ENCODE peak calls at places on chromosomes 7 and 10, in five cellular contexts. One of them, this sample, is unnamed.

GRCh38 chr10:28920091-28920490 is 242.8 kb downstream of the BAMBI start:
- DNase-seq in AG10803: no peak
- DNase-seq in cardiac fibroblast: no peak
- DNase-seq in transverse colon: no peak
- DNase-seq in GM06990: no peak
- DNase-seq in this sample: no peak

GRCh38 chr10:100155936-100156335 is 29.9 kb downstream of the ERLIN1 start:
- DNase-seq in transverse colon: no peak
- DNase-seq in GM06990: no peak
- DNase-seq in AG10803: no peak
- DNase-seq in cardiac fibroblast: no peak
- DNase-seq in this sample: no peak

GRCh38 chr10:15084502-15084922 is 4.1 kb downstream of the ACBD7 start:
- DNase-seq in GM06990: no peak
- DNase-seq in transverse colon: peak
- DNase-seq in cardiac fibroblast: peak
- DNase-seq in AG10803: peak
- DNase-seq in this sample: no peak

GRCh38 chr7:68547794-68548193 is 1050.5 kb upstream of the AUTS2 start:
- DNase-seq in cardiac fibroblast: no peak
- DNase-seq in AG10803: no peak
- DNase-seq in GM06990: no peak
- DNase-seq in transverse colon: no peak
- DNase-seq in this sample: no peak

GRCh38 chr7:43302773-43303172 is 190.3 kb downstream of the HECW1 start:
- DNase-seq in GM06990: no peak
- DNase-seq in cardiac fibroblast: no peak
- DNase-seq in AG10803: no peak
- DNase-seq in transverse colon: no peak
- DNase-seq in this sample: no peak

GRCh38 chr10:100739516-100740368 is 5.6 kb upstream of the PAX2 start:
- DNase-seq in transverse colon: no peak
- DNase-seq in AG10803: no peak
- DNase-seq in GM06990: no peak
- DNase-seq in cardiac fibroblast: no peak
- DNase-seq in this sample: no peak

GRCh38 chr10:37803269-37803668 is 54.1 kb downstream of the ZNF248 start:
- DNase-seq in transverse colon: no peak
- DNase-seq in AG10803: no peak
- DNase-seq in GM06990: no peak
- DNase-seq in cardiac fibroblast: no peak
- DNase-seq in this sample: no peak

GRCh38 chr10:66941491-66941890 is 15.7 kb downstream of the LRRTM3 start:
- DNase-seq in cardiac fibroblast: no peak
- DNase-seq in AG10803: no peak
- DNase-seq in GM06990: no peak
- DNase-seq in transverse colon: no peak
- DNase-seq in this sample: no peak

GRCh38 chr10:103192451-103193106 is 493 bp downstream of the NT5C2 start:
- DNase-seq in AG10803: peak
- DNase-seq in GM06990: peak
- DNase-seq in transverse colon: peak
- DNase-seq in cardiac fibroblast: peak
- DNase-seq in this sample: peak

GRCh38 chr10:104328916-104329710 is 9.2 kb downstream of the ITPRIP start:
- DNase-seq in AG10803: peak
- DNase-seq in cardiac fibroblast: peak
- DNase-seq in transverse colon: no peak
- DNase-seq in GM06990: peak
- DNase-seq in this sample: peak

GRCh38 chr7:137935849-137936508 is 65.9 kb downstream of the CREB3L2 start:
- DNase-seq in transverse colon: peak
- DNase-seq in GM06990: no peak
- DNase-seq in cardiac fibroblast: no peak
- DNase-seq in AG10803: no peak
- DNase-seq in this sample: no peak

GRCh38 chr7:85750454-85750949 is 563.6 kb upstream of the SEMA3D start:
- DNase-seq in transverse colon: no peak
- DNase-seq in GM06990: peak
- DNase-seq in AG10803: peak
- DNase-seq in cardiac fibroblast: peak
- DNase-seq in this sample: peak

GRCh38 chr10:98225000-98225399 is 43.0 kb downstream of the LOXL4 start:
- DNase-seq in transverse colon: no peak
- DNase-seq in AG10803: no peak
- DNase-seq in cardiac fibroblast: peak
- DNase-seq in GM06990: no peak
- DNase-seq in this sample: no peak

GRCh38 chr7:48455363-48455762 is 284.1 kb downstream of the ABCA13 start:
- DNase-seq in cardiac fibroblast: no peak
- DNase-seq in AG10803: no peak
- DNase-seq in GM06990: no peak
- DNase-seq in transverse colon: no peak
- DNase-seq in this sample: no peak

GRCh38 chr7:156747718-156748117 is 107.1 kb downstream of the RNF32 start:
- DNase-seq in AG10803: no peak
- DNase-seq in transverse colon: no peak
- DNase-seq in GM06990: no peak
- DNase-seq in cardiac fibroblast: no peak
- DNase-seq in this sample: no peak

GRCh38 chr7:9890092-9890491 is 1083.6 kb upstream of the PHF14 start:
- DNase-seq in cardiac fibroblast: no peak
- DNase-seq in transverse colon: no peak
- DNase-seq in AG10803: no peak
- DNase-seq in GM06990: no peak
- DNase-seq in this sample: no peak

GRCh38 chr7:48161407-48162125 is 9.7 kb upstream of the ABCA13 start:
- DNase-seq in cardiac fibroblast: no peak
- DNase-seq in transverse colon: no peak
- DNase-seq in AG10803: no peak
- DNase-seq in GM06990: no peak
- DNase-seq in this sample: no peak

GRCh38 chr10:13683017-13683416 is 96.3 kb downstream of the PRPF18 start:
- DNase-seq in transverse colon: no peak
- DNase-seq in AG10803: no peak
- DNase-seq in cardiac fibroblast: no peak
- DNase-seq in GM06990: no peak
- DNase-seq in this sample: no peak

GRCh38 chr10:7444576-7445226 is 33.9 kb upstream of the SFMBT2 start:
- DNase-seq in transverse colon: peak
- DNase-seq in cardiac fibroblast: no peak
- DNase-seq in AG10803: no peak
- DNase-seq in GM06990: no peak
- DNase-seq in this sample: peak

GRCh38 chr7:141558544-141559183 is 7.5 kb downstream of the AGK start:
- DNase-seq in transverse colon: no peak
- DNase-seq in AG10803: peak
- DNase-seq in GM06990: peak
- DNase-seq in cardiac fibroblast: peak
- DNase-seq in this sample: peak

GRCh38 chr10:32960022-32960421 is 2.0 kb upstream of the ITGB1 start:
- DNase-seq in transverse colon: no peak
- DNase-seq in GM06990: no peak
- DNase-seq in AG10803: no peak
- DNase-seq in cardiac fibroblast: no peak
- DNase-seq in this sample: no peak

GRCh38 chr10:105413997-105414396 is 772.9 kb downstream of the SORCS3 start:
- DNase-seq in AG10803: no peak
- DNase-seq in transverse colon: no peak
- DNase-seq in cardiac fibroblast: no peak
- DNase-seq in GM06990: no peak
- DNase-seq in this sample: no peak

GRCh38 chr7:111931016-111931517 is 275.1 kb downstream of the DOCK4 start:
- DNase-seq in transverse colon: no peak
- DNase-seq in cardiac fibroblast: peak
- DNase-seq in AG10803: no peak
- DNase-seq in GM06990: no peak
- DNase-seq in this sample: no peak

GRCh38 chr7:25894902-25895791 is 256.9 kb upstream of the NFE2L3 start:
- DNase-seq in AG10803: peak
- DNase-seq in transverse colon: peak
- DNase-seq in cardiac fibroblast: peak
- DNase-seq in GM06990: peak
- DNase-seq in this sample: peak

GRCh38 chr7:66921396-66921917 is 432 bp downstream of the TMEM248 start:
- DNase-seq in GM06990: peak
- DNase-seq in transverse colon: peak
- DNase-seq in cardiac fibroblast: peak
- DNase-seq in AG10803: peak
- DNase-seq in this sample: peak

GRCh38 chr10:128325788-128326187 is 199.6 kb upstream of the MKI67 start:
- DNase-seq in GM06990: no peak
- DNase-seq in transverse colon: no peak
- DNase-seq in cardiac fibroblast: no peak
- DNase-seq in AG10803: no peak
- DNase-seq in this sample: peak

GRCh38 chr10:128322950-128323349 is 196.7 kb upstream of the MKI67 start:
- DNase-seq in AG10803: no peak
- DNase-seq in GM06990: no peak
- DNase-seq in transverse colon: no peak
- DNase-seq in cardiac fibroblast: no peak
- DNase-seq in this sample: no peak

GRCh38 chr10:128322106-128322505 is 195.9 kb upstream of the MKI67 start:
- DNase-seq in cardiac fibroblast: no peak
- DNase-seq in AG10803: no peak
- DNase-seq in transverse colon: no peak
- DNase-seq in GM06990: no peak
- DNase-seq in this sample: no peak

GRCh38 chr10:128324468-128324867 is 198.2 kb upstream of the MKI67 start:
- DNase-seq in cardiac fibroblast: no peak
- DNase-seq in AG10803: no peak
- DNase-seq in transverse colon: no peak
- DNase-seq in GM06990: no peak
- DNase-seq in this sample: no peak

DNA sequence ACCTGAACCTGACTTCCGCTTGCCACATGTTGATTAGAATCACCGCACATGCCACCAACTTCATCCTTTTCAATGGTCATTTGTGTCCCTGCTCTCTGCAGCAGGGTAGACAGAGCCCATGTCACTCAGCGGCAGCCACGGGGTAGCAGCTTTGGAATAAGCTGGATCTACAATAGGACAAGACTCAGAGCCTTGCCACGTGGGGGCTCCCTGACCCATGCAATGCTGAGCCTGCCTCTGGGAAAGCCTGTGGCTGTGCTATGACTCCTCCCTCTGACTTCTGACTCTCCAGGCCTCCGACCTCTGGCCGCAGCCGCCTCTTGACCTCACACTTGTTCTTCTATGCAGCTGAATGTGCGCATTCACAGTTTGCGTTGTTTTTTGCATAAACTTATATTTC is 197.8 kb upstream of the MKI67 start:
- DNase-seq in cardiac fibroblast: no peak
- DNase-seq in AG10803: no peak
- DNase-seq in transverse colon: peak
- DNase-seq in GM06990: no peak
- DNase-seq in this sample: no peak
- TF ChIP-seq CTCF in cardiac fibroblast: no peak
- TF ChIP-seq CTCF in AG10803: no peak
- TF ChIP-seq CTCF in transverse colon: peak
- TF ChIP-seq CTCF in GM06990: no peak
- TF ChIP-seq CTCF in this sample: peak

DNA sequence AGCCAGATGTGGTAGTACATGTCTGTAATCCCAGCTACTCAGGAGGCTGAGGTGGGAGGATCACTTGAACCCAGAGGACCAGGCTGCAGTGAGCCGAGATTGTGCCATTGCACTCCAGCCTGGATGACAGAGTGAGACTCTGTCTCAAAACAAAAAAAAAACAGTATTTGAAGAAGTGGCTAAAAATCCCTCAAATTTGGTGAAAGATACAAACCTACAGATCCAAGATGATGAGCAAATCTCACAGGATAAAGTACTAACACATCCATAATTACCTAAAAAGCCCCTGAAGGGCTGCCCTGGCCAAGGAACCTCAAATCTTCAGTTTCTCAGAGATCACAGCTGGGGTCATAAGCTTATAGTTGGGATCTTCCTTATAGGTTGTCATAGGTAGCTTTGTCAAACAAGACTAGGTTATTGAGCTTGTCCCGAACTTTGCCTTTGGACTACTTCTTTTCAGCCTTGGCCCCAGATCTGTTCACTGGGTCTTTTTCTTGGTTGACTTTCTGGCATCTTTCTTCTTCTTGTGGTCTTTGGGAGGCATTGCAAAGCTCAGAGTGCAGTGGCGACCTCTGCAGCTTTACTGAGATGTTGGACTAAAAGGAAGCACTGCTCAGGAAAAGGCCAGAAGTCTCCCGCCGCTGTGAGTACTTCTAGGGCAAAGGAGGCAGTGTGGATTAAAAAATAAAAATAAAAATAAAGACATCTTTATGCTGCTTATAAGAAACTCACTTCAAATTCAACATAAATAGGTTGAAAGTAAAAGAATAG is 28.6 kb upstream of the SAR1A start:
- DNase-seq in transverse colon: no peak
- DNase-seq in GM06990: no peak
- DNase-seq in cardiac fibroblast: peak
- DNase-seq in AG10803: peak
- DNase-seq in this sample: no peak
- TF ChIP-seq CTCF in transverse colon: no peak
- TF ChIP-seq CTCF in GM06990: no peak
- TF ChIP-seq CTCF in cardiac fibroblast: peak
- TF ChIP-seq CTCF in AG10803: peak
- TF ChIP-seq CTCF in this sample: no peak

GRCh38 chr10:62623223-62623622 is 181.3 kb upstream of the ADO start:
- DNase-seq in cardiac fibroblast: no peak
- DNase-seq in transverse colon: no peak
- DNase-seq in AG10803: no peak
- DNase-seq in GM06990: no peak
- DNase-seq in this sample: no peak
- TF ChIP-seq CTCF in cardiac fibroblast: no peak
- TF ChIP-seq CTCF in transverse colon: no peak
- TF ChIP-seq CTCF in AG10803: no peak
- TF ChIP-seq CTCF in GM06990: no peak
- TF ChIP-seq CTCF in this sample: no peak

GRCh38 chr7:121938429-121938996 is 65.6 kb downstream of the PTPRZ1 start:
- DNase-seq in transverse colon: no peak
- DNase-seq in AG10803: no peak
- DNase-seq in cardiac fibroblast: no peak
- DNase-seq in GM06990: no peak
- DNase-seq in this sample: no peak

GRCh38 chr7:121931149-121931922 is 58.4 kb downstream of the PTPRZ1 start:
- DNase-seq in cardiac fibroblast: no peak
- DNase-seq in AG10803: no peak
- DNase-seq in GM06990: no peak
- DNase-seq in transverse colon: no peak
- DNase-seq in this sample: no peak

GRCh38 chr7:121937224-121937623 is 64.3 kb downstream of the PTPRZ1 start:
- DNase-seq in transverse colon: no peak
- DNase-seq in cardiac fibroblast: no peak
- DNase-seq in AG10803: no peak
- DNase-seq in GM06990: no peak
- DNase-seq in this sample: no peak

DNA sequence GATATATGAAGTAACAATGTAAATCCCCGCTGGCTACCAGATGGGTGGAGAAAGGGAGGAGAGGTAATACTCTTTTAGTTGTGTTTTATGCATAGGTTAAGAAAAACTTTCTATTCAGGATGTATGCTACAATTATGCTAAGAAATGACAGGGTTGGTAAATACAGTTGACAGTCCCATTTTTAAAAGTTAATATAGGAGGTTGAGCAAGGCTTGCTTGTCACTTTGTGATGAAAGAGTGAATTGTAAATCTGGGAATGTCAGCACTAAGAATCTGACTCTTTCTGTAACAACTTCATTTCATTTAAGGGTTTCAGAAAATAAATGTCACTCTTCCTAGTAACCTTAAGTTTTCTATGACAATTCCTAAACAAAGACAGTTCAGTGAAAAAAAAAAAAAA is 59.8 kb downstream of the PTPRZ1 start:
- DNase-seq in cardiac fibroblast: no peak
- DNase-seq in AG10803: no peak
- DNase-seq in transverse colon: no peak
- DNase-seq in GM06990: no peak
- DNase-seq in this sample: no peak
- TF ChIP-seq CTCF in cardiac fibroblast: no peak
- TF ChIP-seq CTCF in AG10803: no peak
- TF ChIP-seq CTCF in transverse colon: no peak
- TF ChIP-seq CTCF in GM06990: no peak
- TF ChIP-seq CTCF in this sample: no peak

This sample was measured in GM10248.